ENCODE peak calls at places on chromosomes 1 and 21, in ten cellular contexts. N, U, P, M, L, I, G, Q, R and O are unnamed samples.

GRCh38 chr1:163535807-163536206 is 214.1 kb downstream of the NUF2 start:
- DNase-seq in M (no peak), N (no peak), R (no peak), Q (no peak), P (no peak), U (no peak), I (peak), G (no peak), L (no peak), O (no peak)

GRCh38 chr1:66364578-66365391 is 169.2 kb upstream of the SGIP1 start:
- DNase-seq in G (no peak), I (peak), P (no peak), L (no peak), N (no peak), Q (no peak), U (no peak), M (no peak), R (no peak), O (no peak)

GRCh38 chr1:109498161-109498801 is 4.4 kb downstream of the CYB561D1 start:
- DNase-seq in N (peak), R (no peak), G (peak), I (peak), Q (no peak), U (peak), M (no peak), L (no peak), P (peak), O (no peak)

GRCh38 chr21:36699546-36700294 is 805 bp downstream of the SIM2 start:
- DNase-seq in N (no peak), R (peak), G (no peak), Q (no peak), I (no peak), L (no peak), P (no peak), U (no peak), M (no peak), O (no peak)

GRCh38 chr1:203197625-203198024 is 11.1 kb upstream of the CHI3L1 start:
- DNase-seq in L (no peak), G (no peak), I (peak), P (no peak), R (no peak), Q (no peak), M (no peak), N (no peak), U (no peak), O (no peak)

GRCh38 chr1:81135524-81135923 is 665.2 kb upstream of the ADGRL2 start:
- DNase-seq in R (no peak), U (no peak), L (no peak), Q (no peak), P (no peak), I (no peak), N (no peak), M (no peak), G (no peak), O (no peak)

GRCh38 chr1:160781914-160782689 is 13.9 kb upstream of the LY9 start:
- DNase-seq in Q (peak), N (no peak), G (no peak), R (peak), P (no peak), U (no peak), I (no peak), L (no peak), M (no peak), O (no peak)

GRCh38 chr21:42644223-42645208 is 8.9 kb upstream of the PDE9A start:
- DNase-seq in L (no peak), I (peak), U (no peak), Q (no peak), M (peak), G (no peak), P (peak), R (no peak), N (no peak), O (peak)